ENCODE peak calls at places on chromosomes 11 and 22, in five cellular contexts. Z is MM.1S, Q is GM12865, O is fibroblast of mammary gland, P is lower leg skin. W is an unnamed sample.
A peak's percentile ranks its signal among the peaks of the same experiment; 100 is the strongest.

GRCh38 chr11:36583667-36584066 is 10.6 kb upstream of the IFTAP start:
- DNase-seq in Q (no peak), O (no peak), P (no peak), Z (no peak), W (no peak)

GRCh38 chr11:117315285-117316196 is 515 bp downstream of the BACE1 start:
- DNase-seq in Q (no peak), P (no peak), Z (no peak), O (no peak), W (no peak)

GRCh38 chr22:31313366-31314147 is 21.3 kb upstream of the PIK3IP1 start:
- DNase-seq in Z (peak; percentile 44), P (peak; percentile 91), Q (peak; percentile 52), O (peak; percentile 67), W (no peak)

GRCh38 chr22:49967333-49968241 is 7.0 kb downstream of the PIM3 start:
- DNase-seq in Q (no peak), Z (peak; percentile 5), O (no peak), P (peak; percentile 90), W (no peak)

GRCh38 chr11:106446302-106446701 is 368.8 kb downstream of the AASDHPPT start:
- DNase-seq in O (no peak), Q (no peak), P (no peak), Z (no peak), W (no peak)

GRCh38 chr11:93100211-93100610 is 97.6 kb downstream of the SLC36A4 start:
- DNase-seq in O (peak; percentile 21), Z (no peak), Q (no peak), P (no peak), W (no peak)

GRCh38 chr11:82989628-82990404 is 81.9 kb downstream of the RAB30 start:
- DNase-seq in P (no peak), O (no peak), Z (no peak), Q (no peak), W (no peak)

GRCh38 chr11:134654161-134654915 is 242.3 kb upstream of the B3GAT1 start:
- DNase-seq in O (no peak), Z (no peak), P (peak; percentile 71), Q (no peak), W (no peak)

GRCh38 chr11:26946209-26946828 is 47.6 kb upstream of the FIBIN start:
- DNase-seq in P (no peak), O (peak; percentile 96), Q (no peak), Z (no peak), W (no peak)

GRCh38 chr22:37502342-37503182 is 16.4 kb upstream of the MFNG start:
- DNase-seq in Z (no peak), O (no peak), P (no peak), Q (no peak), W (no peak)

GRCh38 chr11:122439911-122440782 is 215.4 kb upstream of the UBASH3B start:
- DNase-seq in Z (no peak), O (peak; percentile 30), Q (no peak), P (no peak), W (no peak)

GRCh38 chr11:133040289-133040893 is 491.9 kb downstream of the OPCML start:
- DNase-seq in Q (no peak), O (no peak), P (peak; percentile 48), Z (no peak), W (no peak)

GRCh38 chr11:76048763-76049162 is 157.5 kb downstream of the WNT11 start:
- DNase-seq in O (peak; percentile 22), Z (no peak), P (no peak), Q (peak; percentile 50), W (no peak)

GRCh38 chr11:8040921-8041285 is 40.1 kb upstream of the TUB start:
- DNase-seq in O (no peak), Q (no peak), Z (no peak), P (peak; percentile 39), W (no peak)

GRCh38 chr11:61716478-61717285 is 35.8 kb upstream of the MYRF start:
- DNase-seq in P (no peak), Z (no peak), O (no peak), Q (no peak), W (no peak)

GRCh38 chr11:8813658-8814057 is 97.3 kb upstream of the AKIP1 start:
- DNase-seq in P (peak; percentile 93), O (peak; percentile 92), Q (peak; percentile 87), Z (peak; percentile 81), W (no peak)

GRCh38 chr11:27973851-27974536 is 134.0 kb downstream of the KIF18A start:
- DNase-seq in Q (no peak), O (peak; percentile 37), Z (no peak), P (no peak), W (no peak)

GRCh38 chr22:47199261-47199948 is 437.0 kb downstream of the TBC1D22A start:
- DNase-seq in Z (no peak), Q (no peak), P (peak; percentile 85), O (no peak), W (no peak)

GRCh38 chr11:76734456-76735217 is 48.5 kb upstream of the TSKU start:
- DNase-seq in Q (no peak), P (no peak), O (no peak), Z (no peak), W (no peak)

GRCh38 chr11:7548659-7549283 is 35.0 kb downstream of the PPFIBP2 start:
- DNase-seq in P (no peak), Q (peak; percentile 73), Z (peak; percentile 63), O (no peak), W (no peak)

GRCh38 chr11:2891901-2892214 is 6.3 kb upstream of the CDKN1C start:
- DNase-seq in O (peak; percentile 22), Q (no peak), P (no peak), Z (no peak), W (no peak)
- H3K4me3 ChIP-seq in O (no peak overlapping the region), Q (no peak overlapping the region), P (no peak overlapping the region), Z (peak overlapping the region; percentile 49), W (peak overlapping the region; percentile 44)

GRCh38 chr22:41946360-41947180 is at the start of gene CENPM:
- DNase-seq in Q (peak; percentile 96), Z (peak; percentile 97), O (peak; percentile 91), P (peak; percentile 97), W (peak; percentile 55)
- TF ChIP-seq CTCF in Q (no peak), Z (peak; percentile 24), O (peak; percentile 11), P (no peak), W (peak; percentile 54)

DNA sequence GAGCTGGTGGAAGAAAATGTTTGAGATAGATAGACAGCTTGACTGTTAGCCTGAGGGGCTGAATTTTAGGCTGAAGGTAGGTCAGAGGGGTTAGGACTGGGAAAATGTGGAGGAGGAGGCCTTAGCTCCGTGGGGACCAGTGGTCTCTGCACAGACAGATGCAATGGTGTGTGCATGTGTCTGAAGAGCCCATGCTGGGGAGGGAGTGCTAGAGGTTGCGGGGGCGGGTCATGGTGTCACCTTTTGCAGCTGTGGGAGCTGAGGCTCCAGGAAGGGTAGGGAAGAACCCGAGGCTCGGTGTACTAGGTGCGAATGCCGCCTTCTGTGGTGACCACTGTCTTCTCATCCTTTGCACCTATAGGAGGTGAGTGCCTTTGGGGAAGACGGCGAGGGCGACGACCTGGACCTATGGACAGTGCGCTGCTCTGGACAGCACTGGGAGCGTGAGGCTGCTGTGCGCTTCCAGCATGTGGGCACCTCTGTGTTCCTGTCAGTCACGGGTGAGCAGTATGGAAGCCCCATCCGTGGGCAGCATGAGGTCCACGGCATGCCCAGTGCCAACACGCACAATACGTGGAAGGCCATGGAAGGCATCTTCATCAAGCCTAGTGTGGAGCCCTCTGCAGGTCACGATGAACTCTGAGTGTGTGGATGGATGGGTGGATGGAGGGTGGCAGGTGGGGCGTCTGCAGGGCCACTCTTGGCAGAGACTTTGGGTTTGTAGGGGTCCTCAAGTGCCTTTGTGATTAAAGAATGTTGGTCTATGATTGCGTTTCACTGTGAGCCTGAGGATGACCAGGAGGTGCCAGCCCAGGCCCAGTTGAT is 1.6 kb downstream of the SDF2L1 start:
- DNase-seq in Z (no peak), Q (no peak), P (no peak), O (no peak), W (no peak)
- H3K4me3 ChIP-seq in Z (peak overlapping the region; percentile 78), Q (peak overlapping the region; percentile 97), P (no peak overlapping the region), O (peak overlapping the region; percentile 68), W (no peak overlapping the region)

GRCh38 chr11:110883266-110883665 is 171.0 kb upstream of the ARHGAP20 start:
- DNase-seq in P (no peak), Q (no peak), O (peak; percentile 88), Z (no peak), W (no peak)
- TF ChIP-seq CTCF in P (no peak), Q (no peak), O (peak; percentile 25), Z (no peak), W (no peak)

GRCh38 chr11:71787014-71787823 is 45.8 kb upstream of the DEFB108B start:
- DNase-seq in Z (peak; percentile 98), Q (peak; percentile 99), P (peak; percentile 100), O (peak; percentile 98), W (peak; percentile 96)
- H3K4me3 ChIP-seq in Z (peak overlapping the region; percentile 80), Q (peak overlapping the region; percentile 70), P (peak overlapping the region; percentile 68), O (peak overlapping the region; percentile 55), W (peak overlapping the region; percentile 76)

DNA sequence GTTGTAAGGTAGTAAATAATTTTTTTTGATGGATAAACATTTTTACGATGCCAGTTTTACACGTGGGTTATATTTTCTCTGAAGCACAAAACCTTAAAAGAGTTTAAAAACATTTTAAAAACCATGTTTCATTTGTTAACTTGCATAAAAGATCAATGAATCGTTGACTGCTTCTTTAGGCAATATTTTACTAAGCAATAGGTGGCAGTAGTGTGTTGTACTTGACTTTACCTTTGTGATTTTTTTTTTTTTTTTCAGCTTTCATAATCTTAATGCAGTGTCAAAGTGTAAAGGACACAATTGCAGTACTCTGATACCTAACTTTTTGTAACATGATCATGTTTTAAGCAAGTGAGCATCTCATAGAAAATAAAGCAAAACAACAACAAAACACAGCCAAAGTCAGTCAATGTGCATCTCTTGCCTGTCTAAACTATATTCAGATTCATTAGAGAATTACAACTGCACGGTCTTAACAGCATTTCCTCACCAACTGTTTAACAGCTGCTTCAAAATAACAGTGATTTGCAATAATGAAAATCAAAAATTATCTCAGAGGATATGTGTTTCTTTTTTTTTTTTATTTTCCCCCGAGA is 27.7 kb downstream of the DNAJC24 start:
- DNase-seq in Q (peak; percentile 17), Z (peak; percentile 26), O (peak; percentile 38), P (no peak), W (no peak)
- TF ChIP-seq CTCF in Q (peak; percentile 46), Z (peak; percentile 54), O (peak; percentile 67), P (no peak), W (peak; percentile 55)

GRCh38 chr22:40434745-40435144 is 64.4 kb downstream of the SGSM3 start:
- DNase-seq in Q (no peak), Z (no peak), P (no peak), O (no peak), W (no peak)
- H3K4me3 ChIP-seq in Q (peak overlapping the region; percentile 43), Z (no peak overlapping the region), P (no peak overlapping the region), O (no peak overlapping the region), W (no peak overlapping the region)

GRCh38 chr22:40479126-40479800 is 108.9 kb downstream of the SGSM3 start:
- DNase-seq in Z (no peak), Q (no peak), P (no peak), O (no peak), W (no peak)
- TF ChIP-seq CTCF in Z (peak; percentile 13), Q (no peak), P (no peak), O (no peak), W (no peak)